ENCODE peak calls at places on chromosomes 12 and 14, in six cellular contexts. One of them, this sample, is unnamed.

GRCh38 chr12:32533971-32534590 is 134.7 kb downstream of the FGD4 start:
- DNase-seq in stimulated activated CD4-positive, alpha-beta T cell treated with anti-CD3 and anti-CD28 coated beads, Interleukin-1b, Interleukin-23, amount 100 ng/mL, for 24 hours: no peak
- DNase-seq in HS-5: peak; percentile 43
- DNase-seq in AG20443: peak; percentile 79
- DNase-seq in T-helper 2 cell: no peak
- DNase-seq in ELF-1: peak; percentile 37
- DNase-seq in this sample: peak; percentile 97

GRCh38 chr12:75558262-75558661 is 46.9 kb upstream of the KRR1 start:
- DNase-seq in stimulated activated CD4-positive, alpha-beta T cell treated with anti-CD3 and anti-CD28 coated beads, Interleukin-1b, Interleukin-23, amount 100 ng/mL, for 24 hours: no peak
- DNase-seq in HS-5: no peak
- DNase-seq in AG20443: no peak
- DNase-seq in T-helper 2 cell: no peak
- DNase-seq in ELF-1: no peak
- DNase-seq in this sample: no peak

GRCh38 chr12:26204612-26205289 is 9.4 kb downstream of the SSPN start:
- DNase-seq in stimulated activated CD4-positive, alpha-beta T cell treated with anti-CD3 and anti-CD28 coated beads, Interleukin-1b, Interleukin-23, amount 100 ng/mL, for 24 hours: no peak
- DNase-seq in HS-5: no peak
- DNase-seq in AG20443: peak; percentile 19
- DNase-seq in T-helper 2 cell: no peak
- DNase-seq in ELF-1: no peak
- DNase-seq in this sample: peak; percentile 37

GRCh38 chr12:5884285-5884684 is 60.8 kb downstream of the ANO2 start:
- DNase-seq in stimulated activated CD4-positive, alpha-beta T cell treated with anti-CD3 and anti-CD28 coated beads, Interleukin-1b, Interleukin-23, amount 100 ng/mL, for 24 hours: no peak
- DNase-seq in HS-5: no peak
- DNase-seq in AG20443: no peak
- DNase-seq in T-helper 2 cell: no peak
- DNase-seq in ELF-1: no peak
- DNase-seq in this sample: no peak

GRCh38 chr12:52207895-52208294 is 16.1 kb upstream of the KRT80 start:
- DNase-seq in stimulated activated CD4-positive, alpha-beta T cell treated with anti-CD3 and anti-CD28 coated beads, Interleukin-1b, Interleukin-23, amount 100 ng/mL, for 24 hours: no peak
- DNase-seq in HS-5: no peak
- DNase-seq in AG20443: peak; percentile 75
- DNase-seq in T-helper 2 cell: no peak
- DNase-seq in ELF-1: no peak
- DNase-seq in this sample: peak; percentile 88

GRCh38 chr12:125346361-125346760 is 281.1 kb downstream of the AACS start:
- DNase-seq in stimulated activated CD4-positive, alpha-beta T cell treated with anti-CD3 and anti-CD28 coated beads, Interleukin-1b, Interleukin-23, amount 100 ng/mL, for 24 hours: no peak
- DNase-seq in HS-5: no peak
- DNase-seq in AG20443: no peak
- DNase-seq in T-helper 2 cell: no peak
- DNase-seq in ELF-1: no peak
- DNase-seq in this sample: no peak

GRCh38 chr12:92778525-92778924 is 75.7 kb downstream of the PLEKHG7 start:
- DNase-seq in stimulated activated CD4-positive, alpha-beta T cell treated with anti-CD3 and anti-CD28 coated beads, Interleukin-1b, Interleukin-23, amount 100 ng/mL, for 24 hours: no peak
- DNase-seq in HS-5: no peak
- DNase-seq in AG20443: no peak
- DNase-seq in T-helper 2 cell: no peak
- DNase-seq in ELF-1: no peak
- DNase-seq in this sample: no peak

GRCh38 chr12:131986847-131987398 is 37.2 kb downstream of the EP400 start:
- DNase-seq in stimulated activated CD4-positive, alpha-beta T cell treated with anti-CD3 and anti-CD28 coated beads, Interleukin-1b, Interleukin-23, amount 100 ng/mL, for 24 hours: no peak
- DNase-seq in HS-5: no peak
- DNase-seq in AG20443: no peak
- DNase-seq in T-helper 2 cell: no peak
- DNase-seq in ELF-1: peak; percentile 52
- DNase-seq in this sample: no peak

GRCh38 chr12:112386726-112387125 is 4.5 kb upstream of the HECTD4 start:
- DNase-seq in stimulated activated CD4-positive, alpha-beta T cell treated with anti-CD3 and anti-CD28 coated beads, Interleukin-1b, Interleukin-23, amount 100 ng/mL, for 24 hours: no peak
- DNase-seq in HS-5: no peak
- DNase-seq in AG20443: peak; percentile 32
- DNase-seq in T-helper 2 cell: no peak
- DNase-seq in ELF-1: no peak
- DNase-seq in this sample: peak; percentile 85

GRCh38 chr12:57119694-57120093 is 8.5 kb upstream of the STAT6 start:
- DNase-seq in stimulated activated CD4-positive, alpha-beta T cell treated with anti-CD3 and anti-CD28 coated beads, Interleukin-1b, Interleukin-23, amount 100 ng/mL, for 24 hours: no peak
- DNase-seq in HS-5: no peak
- DNase-seq in AG20443: no peak
- DNase-seq in T-helper 2 cell: no peak
- DNase-seq in ELF-1: no peak
- DNase-seq in this sample: peak; percentile 37

GRCh38 chr14:105151838-105152793 is 16.5 kb downstream of the JAG2 start:
- DNase-seq in stimulated activated CD4-positive, alpha-beta T cell treated with anti-CD3 and anti-CD28 coated beads, Interleukin-1b, Interleukin-23, amount 100 ng/mL, for 24 hours: no peak
- DNase-seq in HS-5: no peak
- DNase-seq in AG20443: no peak
- DNase-seq in T-helper 2 cell: no peak
- DNase-seq in ELF-1: no peak
- DNase-seq in this sample: no peak

GRCh38 chr14:58026967-58027366 is 125.0 kb downstream of the ARMH4 start:
- DNase-seq in stimulated activated CD4-positive, alpha-beta T cell treated with anti-CD3 and anti-CD28 coated beads, Interleukin-1b, Interleukin-23, amount 100 ng/mL, for 24 hours: no peak
- DNase-seq in HS-5: no peak
- DNase-seq in AG20443: no peak
- DNase-seq in T-helper 2 cell: no peak
- DNase-seq in ELF-1: no peak
- DNase-seq in this sample: no peak

GRCh38 chr14:40218282-40218941 is 786.2 kb upstream of the FBXO33 start:
- DNase-seq in stimulated activated CD4-positive, alpha-beta T cell treated with anti-CD3 and anti-CD28 coated beads, Interleukin-1b, Interleukin-23, amount 100 ng/mL, for 24 hours: no peak
- DNase-seq in HS-5: no peak
- DNase-seq in AG20443: no peak
- DNase-seq in T-helper 2 cell: no peak
- DNase-seq in ELF-1: no peak
- DNase-seq in this sample: no peak

GRCh38 chr14:61268797-61269196 is 12.3 kb downstream of the TMEM30B start:
- DNase-seq in stimulated activated CD4-positive, alpha-beta T cell treated with anti-CD3 and anti-CD28 coated beads, Interleukin-1b, Interleukin-23, amount 100 ng/mL, for 24 hours: no peak
- DNase-seq in HS-5: no peak
- DNase-seq in AG20443: no peak
- DNase-seq in T-helper 2 cell: no peak
- DNase-seq in ELF-1: no peak
- DNase-seq in this sample: no peak

GRCh38 chr12:20549115-20549719 is 145.9 kb upstream of the SLCO1C1 start:
- DNase-seq in stimulated activated CD4-positive, alpha-beta T cell treated with anti-CD3 and anti-CD28 coated beads, Interleukin-1b, Interleukin-23, amount 100 ng/mL, for 24 hours: no peak
- DNase-seq in HS-5: peak; percentile 8
- DNase-seq in AG20443: no peak
- DNase-seq in T-helper 2 cell: no peak
- DNase-seq in ELF-1: no peak
- DNase-seq in this sample: peak; percentile 56

GRCh38 chr12:122029620-122030426 is 8.1 kb downstream of the BCL7A start:
- DNase-seq in stimulated activated CD4-positive, alpha-beta T cell treated with anti-CD3 and anti-CD28 coated beads, Interleukin-1b, Interleukin-23, amount 100 ng/mL, for 24 hours: no peak
- DNase-seq in HS-5: no peak
- DNase-seq in AG20443: no peak
- DNase-seq in T-helper 2 cell: no peak
- DNase-seq in ELF-1: peak; percentile 23
- DNase-seq in this sample: no peak

GRCh38 chr14:104386281-104386841 is 193.2 kb upstream of the C14orf180 start:
- DNase-seq in stimulated activated CD4-positive, alpha-beta T cell treated with anti-CD3 and anti-CD28 coated beads, Interleukin-1b, Interleukin-23, amount 100 ng/mL, for 24 hours: no peak
- DNase-seq in HS-5: no peak
- DNase-seq in AG20443: no peak
- DNase-seq in T-helper 2 cell: no peak
- DNase-seq in ELF-1: no peak
- DNase-seq in this sample: no peak

GRCh38 chr14:76958975-76959710 is 69.4 kb downstream of the IRF2BPL start:
- DNase-seq in stimulated activated CD4-positive, alpha-beta T cell treated with anti-CD3 and anti-CD28 coated beads, Interleukin-1b, Interleukin-23, amount 100 ng/mL, for 24 hours: no peak
- DNase-seq in HS-5: no peak
- DNase-seq in AG20443: peak; percentile 47
- DNase-seq in T-helper 2 cell: no peak
- DNase-seq in ELF-1: peak; percentile 51
- DNase-seq in this sample: peak; percentile 33

GRCh38 chr12:25819713-25820112 is 138.8 kb upstream of the RASSF8 start:
- DNase-seq in stimulated activated CD4-positive, alpha-beta T cell treated with anti-CD3 and anti-CD28 coated beads, Interleukin-1b, Interleukin-23, amount 100 ng/mL, for 24 hours: no peak
- DNase-seq in HS-5: no peak
- DNase-seq in AG20443: no peak
- DNase-seq in T-helper 2 cell: no peak
- DNase-seq in ELF-1: no peak
- DNase-seq in this sample: no peak

GRCh38 chr14:101473795-101474562 is 87.3 kb upstream of the DIO3 start:
- DNase-seq in stimulated activated CD4-positive, alpha-beta T cell treated with anti-CD3 and anti-CD28 coated beads, Interleukin-1b, Interleukin-23, amount 100 ng/mL, for 24 hours: no peak
- DNase-seq in HS-5: no peak
- DNase-seq in AG20443: no peak
- DNase-seq in T-helper 2 cell: no peak
- DNase-seq in ELF-1: no peak
- DNase-seq in this sample: no peak

This sample was measured in fibroblast of mammary gland.